ENCODE peak calls at places on chromosomes 7 and 10, in five cellular contexts. T is GM12878, B is aorta, W is heart right ventricle, J is heart left ventricle. Z is an unnamed sample.
A peak's percentile ranks its signal among the peaks of the same experiment; 100 is the strongest.

GRCh38 chr10:8283166-8283905 is 228.8 kb downstream of the GATA3 start:
- DNase-seq in T (no peak), B (no peak), W (no peak), J (no peak), Z (no peak)

GRCh38 chr7:3979956-3980643 is 679.0 kb downstream of the SDK1 start:
- DNase-seq in T (no peak), B (no peak), W (no peak), J (no peak), Z (no peak)

GRCh38 chr7:22445871-22446270 is 54.1 kb downstream of the STEAP1B start:
- DNase-seq in T (no peak), B (no peak), W (no peak), J (no peak), Z (no peak)

GRCh38 chr10:120979435-120980315 is 128.5 kb downstream of the WDR11 start:
- DNase-seq in T (no peak), B (no peak), W (no peak), J (no peak), Z (peak; percentile 90)

GRCh38 chr7:158257516-158258410 is 329.9 kb downstream of the PTPRN2 start:
- DNase-seq in T (no peak), B (no peak), W (no peak), J (no peak), Z (no peak)

GRCh38 chr10:126598009-126598408 is 72.5 kb downstream of the C10orf90 start:
- DNase-seq in T (no peak), B (no peak), W (no peak), J (no peak), Z (peak; percentile 54)

GRCh38 chr7:37446371-37446770 is 2.3 kb downstream of the ELMO1 start:
- DNase-seq in T (no peak), B (no peak), W (no peak), J (no peak), Z (no peak)

GRCh38 chr10:104052351-104052885 is 33.3 kb downstream of the COL17A1 start:
- DNase-seq in T (no peak), B (no peak), W (no peak), J (no peak), Z (no peak)

GRCh38 chr10:119030421-119031250 is 1.1 kb downstream of the NANOS1 start:
- DNase-seq in T (peak; percentile 62), B (no peak), W (peak; percentile 49), J (peak; percentile 60), Z (peak; percentile 66)

GRCh38 chr7:138625084-138625848 is 75.9 kb downstream of the SVOPL start:
- DNase-seq in T (no peak), B (no peak), W (no peak), J (no peak), Z (no peak)

GRCh38 chr7:130966246-130967009 is 232.4 kb upstream of the KLF14 start:
- DNase-seq in T (peak; percentile 45), B (no peak), W (no peak), J (no peak), Z (no peak)

GRCh38 chr10:131252586-131253276 is 58.8 kb downstream of the TCERG1L start:
- DNase-seq in T (no peak), B (no peak), W (no peak), J (no peak), Z (peak; percentile 32)

GRCh38 chr7:99447943-99448342 is 9.2 kb downstream of the CPSF4 start:
- DNase-seq in T (no peak), B (no peak), W (no peak), J (no peak), Z (no peak)

GRCh38 chr10:128551475-128551874 is 425.3 kb upstream of the MKI67 start:
- DNase-seq in T (no peak), B (no peak), W (no peak), J (no peak), Z (no peak)

DNA sequence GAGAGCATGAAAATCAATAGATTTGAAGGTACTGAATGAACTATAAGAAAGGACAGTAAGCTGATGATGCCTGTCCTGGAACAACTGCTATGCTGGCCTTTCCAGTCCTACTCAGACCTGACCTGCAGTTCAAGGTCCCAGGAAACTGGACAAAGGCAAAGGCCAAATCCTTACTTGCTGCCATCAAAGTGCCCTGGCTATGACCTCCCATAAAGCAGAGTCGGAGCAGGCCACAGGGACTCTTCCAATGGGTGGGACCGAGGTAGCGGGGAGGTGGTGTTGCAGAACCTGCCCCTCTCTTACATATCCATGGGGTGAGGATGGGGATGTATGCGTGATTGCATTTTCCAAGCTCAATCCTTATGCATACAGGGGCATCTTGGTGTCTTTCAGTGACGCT is 26.8 kb downstream of the FAM53B start:
- DNase-seq in T (no peak), B (no peak), W (no peak), J (no peak), Z (no peak)
- H3K4me3 ChIP-seq in T (no peak overlapping the region), B (no peak overlapping the region), W (no peak overlapping the region), J (no peak overlapping the region), Z (no peak overlapping the region)

GRCh38 chr10:17562572-17562971 is 54.6 kb downstream of the HACD1 start:
- DNase-seq in T (no peak), B (no peak), W (no peak), J (no peak), Z (no peak)
- H3K9me3 ChIP-seq in T (no peaks in the 10 kb centered on the region), B (no peaks in the 10 kb centered on the region), W (no peaks in the 10 kb centered on the region), J (no peaks in the 10 kb centered on the region), Z (no peaks in the 10 kb centered on the region)

GRCh38 chr10:11148131-11148530 is 130.5 kb downstream of the CELF2 start:
- DNase-seq in T (no peak), B (no peak), W (no peak), J (no peak), Z (no peak)

GRCh38 chr10:11145498-11145855 is 127.8 kb downstream of the CELF2 start:
- DNase-seq in T (no peak), B (peak; percentile 66), W (no peak), J (peak; percentile 58), Z (peak; percentile 55)

GRCh38 chr10:11144626-11145497 is 127.2 kb downstream of the CELF2 start:
- DNase-seq in T (no peak), B (no peak), W (no peak), J (no peak), Z (no peak)

GRCh38 chr10:11147723-11148122 is 130.1 kb downstream of the CELF2 start:
- DNase-seq in T (no peak), B (peak; percentile 56), W (no peak), J (peak; percentile 59), Z (peak; percentile 56)

GRCh38 chr10:11146402-11147171 is 128.9 kb downstream of the CELF2 start:
- DNase-seq in T (no peak), B (no peak), W (no peak), J (no peak), Z (no peak)
- H3K4me1 ChIP-seq in T (peaks cover 17% of the 10 kb centered on the region), B (peaks cover 2% of the 10 kb centered on the region), W (peaks cover 47% of the 10 kb centered on the region), J (peaks cover 88% of the 10 kb centered on the region), Z (peaks cover 71% of the 10 kb centered on the region)

DNA sequence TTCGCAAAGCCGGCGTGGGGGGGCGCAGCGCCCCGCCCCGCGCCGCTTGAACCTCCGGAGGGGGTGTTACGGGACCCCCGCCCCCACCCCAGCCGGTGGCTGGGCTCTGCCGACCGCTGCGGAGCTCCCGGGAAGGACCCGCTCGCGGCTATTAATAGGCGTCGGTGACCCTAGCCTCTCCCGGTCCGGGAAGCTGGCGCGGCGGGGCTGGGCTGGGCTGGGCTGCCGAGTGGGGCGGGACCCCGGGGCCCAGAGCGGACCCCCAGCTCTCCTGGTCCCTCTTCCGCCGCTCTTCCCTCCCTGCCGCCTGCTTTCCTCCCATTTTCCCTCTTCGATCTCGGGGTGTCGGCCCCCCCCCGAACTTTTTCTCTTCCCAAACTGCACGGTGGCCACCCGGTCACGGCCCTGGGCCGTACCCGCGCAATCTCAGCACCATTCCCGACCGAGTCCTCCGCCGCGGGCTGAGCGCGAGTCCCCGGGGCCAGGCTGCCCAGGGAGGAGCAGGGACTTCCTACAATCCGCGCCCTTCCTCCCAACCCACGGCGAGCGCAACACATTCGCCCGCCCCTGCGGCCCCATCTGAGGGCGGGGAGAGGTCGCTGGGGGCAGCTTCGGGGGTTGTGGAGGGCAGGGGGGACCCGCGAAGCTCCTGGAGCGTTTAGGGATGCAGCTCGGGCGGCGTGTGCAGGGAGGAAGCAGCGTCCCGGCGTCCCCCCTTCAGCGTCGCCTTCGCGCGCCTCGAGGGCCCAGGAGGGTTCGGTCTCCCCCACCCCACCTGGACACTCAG is 3.1 kb upstream of the ELFN1 start:
- DNase-seq in T (no peak), B (peak; percentile 45), W (peak; percentile 44), J (no peak), Z (peak; percentile 40)
- H3K4me3 ChIP-seq in T (no peak overlapping the region), B (no peak overlapping the region), W (peak overlapping the region; percentile 59), J (peak overlapping the region; percentile 86), Z (peak overlapping the region; percentile 60)

DNA sequence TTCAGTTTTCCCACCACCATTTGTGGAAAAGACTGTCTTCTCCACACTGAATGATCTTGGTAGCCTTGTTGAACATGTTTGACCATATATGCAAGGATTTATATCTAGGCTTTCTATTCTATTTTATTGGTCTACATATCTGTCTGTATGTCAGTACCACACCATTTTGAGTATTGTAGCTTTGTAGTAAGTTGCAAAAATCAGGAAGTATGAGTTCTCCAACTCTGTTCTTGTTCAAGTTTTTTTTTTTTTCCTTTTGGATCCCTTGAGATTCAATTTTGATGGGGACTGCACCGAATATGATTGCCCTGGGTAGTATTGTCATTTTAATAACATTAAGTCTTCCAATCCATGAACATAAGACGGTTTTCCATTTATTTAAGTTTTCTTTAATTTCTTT is 176.8 kb downstream of the DNAJC1 start:
- DNase-seq in T (no peak), B (no peak), W (no peak), J (no peak), Z (no peak)
- H3K9me3 ChIP-seq in T (peaks cover 10% of the 10 kb centered on the region), B (no peaks in the 10 kb centered on the region), W (peaks cover 69% of the 10 kb centered on the region), J (peaks cover 74% of the 10 kb centered on the region), Z (peaks cover 60% of the 10 kb centered on the region)

GRCh38 chr10:114782666-114783065 is 38.9 kb upstream of the FHIP2A start:
- DNase-seq in T (no peak), B (no peak), W (no peak), J (no peak), Z (no peak)
- H3K4me1 ChIP-seq in T (no peaks in the 10 kb centered on the region), B (peaks cover 1% of the 10 kb centered on the region), W (peaks cover 9% of the 10 kb centered on the region), J (peaks cover 25% of the 10 kb centered on the region), Z (peaks cover 12% of the 10 kb centered on the region)

DNA sequence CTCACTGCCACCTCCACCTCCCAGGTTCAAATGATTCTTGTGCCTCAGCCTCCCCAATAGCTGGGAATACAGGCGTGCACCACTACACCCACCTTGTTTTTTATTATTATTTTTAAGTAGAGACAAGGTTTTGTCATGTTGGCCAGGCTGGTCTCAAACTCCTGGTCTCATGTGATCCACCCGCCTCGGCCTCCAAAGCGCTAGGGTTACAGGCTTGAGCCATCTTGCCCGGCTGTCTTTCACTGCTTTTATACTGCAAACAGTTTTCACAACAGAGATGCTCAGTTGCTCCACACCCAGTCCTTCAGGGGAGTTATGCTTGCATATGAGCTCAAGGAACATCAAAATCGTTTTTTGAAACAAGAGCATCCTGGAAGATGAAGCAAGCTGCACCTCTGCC is 1.3 kb upstream of the PRR15 start:
- DNase-seq in T (no peak), B (no peak), W (no peak), J (no peak), Z (no peak)
- H3K4me3 ChIP-seq in T (no peak overlapping the region), B (no peak overlapping the region), W (no peak overlapping the region), J (no peak overlapping the region), Z (no peak overlapping the region)

Z was measured in lower lobe of right lung.